ENCODE peak calls at places on chromosomes 3 and 15, in six cellular contexts. One of them, this sample, is unnamed.

GRCh38 chr3:106160396-106160795 is 291.6 kb upstream of the CBLB start:
- DNase-seq in H1: no peak
- DNase-seq in GM12878: no peak
- DNase-seq in HepG2: no peak
- DNase-seq in GM23338: no peak
- DNase-seq in K562: no peak
- DNase-seq in this sample: no peak

GRCh38 chr3:60948488-60948887 is 302.8 kb downstream of the FHIT start:
- DNase-seq in K562: no peak
- DNase-seq in HepG2: no peak
- DNase-seq in GM23338: peak
- DNase-seq in H1: no peak
- DNase-seq in GM12878: no peak
- DNase-seq in this sample: no peak

GRCh38 chr3:46673151-46674030 is 20.1 kb downstream of the ALS2CL start:
- DNase-seq in GM23338: no peak
- DNase-seq in K562: no peak
- DNase-seq in GM12878: no peak
- DNase-seq in H1: no peak
- DNase-seq in HepG2: no peak
- DNase-seq in this sample: peak

GRCh38 chr3:62201438-62202035 is 171.8 kb downstream of the FEZF2 start:
- DNase-seq in GM12878: no peak
- DNase-seq in GM23338: peak
- DNase-seq in HepG2: peak
- DNase-seq in H1: no peak
- DNase-seq in K562: peak
- DNase-seq in this sample: no peak

GRCh38 chr3:177553586-177553985 is 356.3 kb upstream of the TBL1XR1 start:
- DNase-seq in H1: no peak
- DNase-seq in GM23338: no peak
- DNase-seq in GM12878: no peak
- DNase-seq in HepG2: no peak
- DNase-seq in K562: no peak
- DNase-seq in this sample: no peak

GRCh38 chr3:39112113-39112512 is 4.6 kb downstream of the TTC21A start:
- DNase-seq in GM12878: no peak
- DNase-seq in H1: no peak
- DNase-seq in K562: no peak
- DNase-seq in HepG2: no peak
- DNase-seq in GM23338: no peak
- DNase-seq in this sample: no peak

GRCh38 chr3:118445036-118445435 is 589.6 kb downstream of the IGSF11 start:
- DNase-seq in GM12878: no peak
- DNase-seq in GM23338: no peak
- DNase-seq in K562: no peak
- DNase-seq in HepG2: no peak
- DNase-seq in H1: no peak
- DNase-seq in this sample: no peak

GRCh38 chr3:46276497-46277099 is 34.3 kb downstream of the CCR3 start:
- DNase-seq in GM12878: no peak
- DNase-seq in GM23338: peak
- DNase-seq in K562: peak
- DNase-seq in H1: peak
- DNase-seq in HepG2: peak
- DNase-seq in this sample: peak

GRCh38 chr3:30354972-30355371 is 251.4 kb upstream of the TGFBR2 start:
- DNase-seq in HepG2: peak
- DNase-seq in K562: no peak
- DNase-seq in GM12878: no peak
- DNase-seq in H1: no peak
- DNase-seq in GM23338: no peak
- DNase-seq in this sample: no peak

GRCh38 chr15:58742424-58743160 is 6.9 kb downstream of the ADAM10 start:
- DNase-seq in GM12878: no peak
- DNase-seq in HepG2: peak
- DNase-seq in K562: no peak
- DNase-seq in H1: no peak
- DNase-seq in GM23338: no peak
- DNase-seq in this sample: no peak

GRCh38 chr3:134859341-134859740 is 64.3 kb downstream of the EPHB1 start:
- DNase-seq in GM12878: no peak
- DNase-seq in HepG2: no peak
- DNase-seq in K562: no peak
- DNase-seq in H1: no peak
- DNase-seq in GM23338: no peak
- DNase-seq in this sample: no peak

GRCh38 chr3:14248477-14248848 is 69.8 kb downstream of the LSM3 start:
- DNase-seq in K562: no peak
- DNase-seq in HepG2: no peak
- DNase-seq in GM23338: no peak
- DNase-seq in GM12878: no peak
- DNase-seq in H1: no peak
- DNase-seq in this sample: no peak

GRCh38 chr15:100328796-100329195 is 13.0 kb downstream of the ADAMTS17 start:
- DNase-seq in GM12878: no peak
- DNase-seq in HepG2: no peak
- DNase-seq in K562: no peak
- DNase-seq in H1: no peak
- DNase-seq in GM23338: no peak
- DNase-seq in this sample: no peak

GRCh38 chr3:184361932-184362667 is 590 bp downstream of the POLR2H start:
- DNase-seq in GM12878: no peak
- DNase-seq in HepG2: no peak
- DNase-seq in GM23338: peak
- DNase-seq in H1: peak
- DNase-seq in K562: peak
- DNase-seq in this sample: peak

GRCh38 chr3:106566277-106566676 is 697.5 kb upstream of the CBLB start:
- DNase-seq in GM23338: peak
- DNase-seq in HepG2: no peak
- DNase-seq in K562: no peak
- DNase-seq in GM12878: peak
- DNase-seq in H1: no peak
- DNase-seq in this sample: peak

GRCh38 chr3:57557088-57557537 is 1.0 kb downstream of the PDE12 start:
- DNase-seq in GM23338: peak
- DNase-seq in K562: peak
- DNase-seq in HepG2: peak
- DNase-seq in GM12878: no peak
- DNase-seq in H1: no peak
- DNase-seq in this sample: peak

GRCh38 chr3:43894176-43895049 is 203.7 kb downstream of the ABHD5 start:
- DNase-seq in HepG2: no peak
- DNase-seq in GM12878: no peak
- DNase-seq in K562: peak
- DNase-seq in GM23338: peak
- DNase-seq in H1: peak
- DNase-seq in this sample: peak

GRCh38 chr3:66041116-66041515 is 2.4 kb upstream of the MAGI1 start:
- DNase-seq in H1: no peak
- DNase-seq in HepG2: no peak
- DNase-seq in GM12878: no peak
- DNase-seq in GM23338: no peak
- DNase-seq in K562: no peak
- DNase-seq in this sample: no peak

GRCh38 chr3:79587150-79587549 is 180.6 kb downstream of the ROBO1 start:
- DNase-seq in HepG2: no peak
- DNase-seq in GM23338: no peak
- DNase-seq in GM12878: no peak
- DNase-seq in H1: no peak
- DNase-seq in K562: no peak
- DNase-seq in this sample: no peak

GRCh38 chr3:38655708-38656300 is 6.3 kb upstream of the SCN5A start:
- DNase-seq in GM12878: no peak
- DNase-seq in H1: no peak
- DNase-seq in GM23338: peak
- DNase-seq in HepG2: peak
- DNase-seq in K562: peak
- DNase-seq in this sample: no peak

GRCh38 chr3:58154752-58155449 is 55.9 kb downstream of the DNASE1L3 start:
- DNase-seq in H1: no peak
- DNase-seq in GM23338: no peak
- DNase-seq in GM12878: no peak
- DNase-seq in HepG2: no peak
- DNase-seq in K562: no peak
- DNase-seq in this sample: no peak

GRCh38 chr3:71064288-71064975 is 519.1 kb downstream of the FOXP1 start:
- DNase-seq in K562: peak
- DNase-seq in H1: peak
- DNase-seq in HepG2: peak
- DNase-seq in GM12878: no peak
- DNase-seq in GM23338: peak
- DNase-seq in this sample: peak

GRCh38 chr3:135337176-135337575 is 542.1 kb downstream of the EPHB1 start:
- DNase-seq in HepG2: no peak
- DNase-seq in GM12878: no peak
- DNase-seq in H1: no peak
- DNase-seq in K562: no peak
- DNase-seq in GM23338: no peak
- DNase-seq in this sample: no peak

GRCh38 chr3:41338276-41338675 is 139.0 kb downstream of the CTNNB1 start:
- DNase-seq in K562: no peak
- DNase-seq in GM23338: no peak
- DNase-seq in HepG2: no peak
- DNase-seq in H1: no peak
- DNase-seq in GM12878: no peak
- DNase-seq in this sample: no peak

GRCh38 chr15:63463793-63464192 is 40.6 kb upstream of the USP3 start:
- DNase-seq in GM23338: no peak
- DNase-seq in GM12878: no peak
- DNase-seq in HepG2: no peak
- DNase-seq in H1: no peak
- DNase-seq in K562: no peak
- DNase-seq in this sample: no peak

DNA sequence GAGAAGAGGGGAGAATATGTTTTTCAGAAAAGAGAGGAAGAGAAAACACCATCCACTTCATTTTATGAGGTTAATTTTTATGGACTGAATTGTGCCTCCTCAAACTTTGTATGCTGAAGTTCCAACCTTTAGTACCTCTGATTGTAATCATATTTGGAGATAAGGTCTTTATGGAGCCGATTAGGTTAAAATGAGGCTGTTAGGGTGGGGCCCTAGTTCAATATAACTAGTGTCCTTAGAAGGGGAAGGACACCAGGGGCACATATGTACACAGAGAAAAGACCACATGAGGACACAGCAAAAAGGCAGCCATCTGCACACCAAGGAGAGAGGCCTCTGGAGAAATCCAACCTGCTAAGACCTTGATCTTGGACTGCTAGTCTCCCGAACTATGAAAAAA is 38.9 kb upstream of the TCF12 start:
- DNase-seq in HepG2: no peak
- DNase-seq in K562: no peak
- DNase-seq in H1: no peak
- DNase-seq in GM12878: no peak
- DNase-seq in GM23338: no peak
- DNase-seq in this sample: no peak
- TF ChIP-seq CREB1 in HepG2: no peak
- TF ChIP-seq CREB1 in K562: no peak
- TF ChIP-seq CREB1 in H1: no peak
- TF ChIP-seq CREB1 in GM12878: no peak
- TF ChIP-seq CREB1 in GM23338: no peak
- TF ChIP-seq CREB1 in this sample: no peak

GRCh38 chr15:75397494-75397893 is 29.1 kb upstream of the MAN2C1 start:
- DNase-seq in GM12878: no peak
- DNase-seq in HepG2: no peak
- DNase-seq in GM23338: no peak
- DNase-seq in K562: no peak
- DNase-seq in H1: no peak
- DNase-seq in this sample: no peak
- TF ChIP-seq CREB1 in GM12878: no peak
- TF ChIP-seq CREB1 in HepG2: no peak
- TF ChIP-seq CREB1 in GM23338: no peak
- TF ChIP-seq CREB1 in K562: no peak
- TF ChIP-seq CREB1 in H1: no peak
- TF ChIP-seq CREB1 in this sample: no peak

DNA sequence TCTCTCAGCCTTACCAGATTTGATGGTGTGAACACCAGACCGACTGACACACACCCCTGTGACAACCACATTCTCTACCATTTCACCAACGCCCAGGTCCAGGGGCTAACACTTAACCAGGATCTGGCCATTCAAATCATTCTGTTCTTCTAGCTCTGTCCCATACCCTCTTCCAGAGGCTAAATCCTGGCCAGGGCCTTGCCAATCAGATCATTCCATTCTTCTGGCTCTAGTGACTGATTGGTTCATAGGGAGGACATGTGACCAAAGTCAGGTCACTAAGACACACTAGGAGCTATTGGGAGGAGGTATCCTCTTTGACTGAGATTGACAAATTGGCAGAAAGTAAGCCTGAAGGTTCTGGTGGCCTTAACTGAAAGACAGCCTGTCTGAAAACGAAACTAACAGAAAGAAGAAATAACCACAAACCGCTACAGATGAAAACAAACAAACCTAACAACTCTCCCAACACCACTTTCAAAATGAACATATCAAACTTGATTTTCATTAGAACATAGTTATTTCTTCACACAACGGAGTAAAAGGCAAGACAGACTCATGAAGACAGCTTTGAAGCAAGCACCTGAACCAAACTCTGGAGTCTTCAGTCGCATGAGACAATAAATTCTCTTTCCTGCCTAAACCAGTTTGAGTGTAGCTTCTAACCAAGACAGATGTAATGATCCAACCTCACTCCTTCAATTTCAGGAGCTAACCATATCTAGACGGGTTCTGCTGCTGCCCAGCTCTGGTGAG is 68.5 kb downstream of the TRANK1 start:
- DNase-seq in H1: peak
- DNase-seq in K562: peak
- DNase-seq in HepG2: no peak
- DNase-seq in GM12878: peak
- DNase-seq in GM23338: no peak
- DNase-seq in this sample: no peak
- TF ChIP-seq CREB1 in H1: no peak
- TF ChIP-seq CREB1 in K562: no peak
- TF ChIP-seq CREB1 in HepG2: no peak
- TF ChIP-seq CREB1 in GM12878: peak
- TF ChIP-seq CREB1 in GM23338: no peak
- TF ChIP-seq CREB1 in this sample: no peak

GRCh38 chr3:23567917-23568316 is 237.8 kb upstream of the UBE2E1 start:
- DNase-seq in GM12878: no peak
- DNase-seq in K562: no peak
- DNase-seq in H1: no peak
- DNase-seq in HepG2: no peak
- DNase-seq in GM23338: no peak
- DNase-seq in this sample: no peak

GRCh38 chr3:23565376-23565775 is 240.4 kb upstream of the UBE2E1 start:
- DNase-seq in GM12878: no peak
- DNase-seq in HepG2: no peak
- DNase-seq in K562: no peak
- DNase-seq in H1: no peak
- DNase-seq in GM23338: no peak
- DNase-seq in this sample: no peak

DNA sequence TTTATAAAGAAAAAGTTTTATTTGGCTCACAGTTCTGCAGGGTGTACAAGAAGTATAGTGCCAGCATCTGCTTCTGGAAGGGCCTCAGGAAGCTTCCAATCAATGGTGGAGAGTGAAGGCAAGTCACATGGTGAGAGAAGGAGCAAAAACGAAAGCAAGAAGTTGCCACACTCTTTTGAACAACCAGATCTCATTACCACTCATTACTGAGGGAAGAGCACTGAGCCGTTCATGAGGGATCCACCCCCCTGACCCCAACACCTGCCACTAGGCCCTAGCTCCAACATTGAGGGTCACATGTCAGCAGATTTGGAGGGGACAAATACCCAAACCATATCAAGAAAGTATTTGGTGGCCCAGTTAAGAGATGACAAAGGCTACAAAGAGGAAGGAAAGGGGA is 239.3 kb upstream of the UBE2E1 start:
- DNase-seq in HepG2: no peak
- DNase-seq in K562: no peak
- DNase-seq in GM23338: no peak
- DNase-seq in H1: no peak
- DNase-seq in GM12878: no peak
- DNase-seq in this sample: no peak
- TF ChIP-seq CREB1 in HepG2: no peak
- TF ChIP-seq CREB1 in K562: no peak
- TF ChIP-seq CREB1 in GM23338: no peak
- TF ChIP-seq CREB1 in H1: no peak
- TF ChIP-seq CREB1 in GM12878: no peak
- TF ChIP-seq CREB1 in this sample: no peak